ENCODE peak calls at places on chromosomes 16 and 17, in seven cellular contexts. N is activated CD4-positive, alpha-beta T cell treated with anti-CD3 and anti-CD28 coated beads, Interleukin-2, amount 10 ng/mL, durations not matched to agents 7 days and 5 days; Z is activated effector memory CD4-positive, alpha-beta T cell treated with anti-CD3 and anti-CD28 coated beads, Interleukin-2, amount 50 U/mL, for 16 hours; J is nephron progenitor cell; V is EH; T is PC-3; Q is NCI-H1105 treated with DMSO at 0.1 percent for 48 hours. G is an unnamed sample.
A peak's percentile ranks its signal among the peaks of the same experiment; 100 is the strongest.

GRCh38 chr17:66633322-66633965 is 201.5 kb upstream of the CACNG5 start:
- DNase-seq in N (peak; percentile 61), Z (no peak), J (no peak), V (peak; percentile 50), T (no peak), Q (no peak), G (no peak)

GRCh38 chr16:23826528-23827244 is 9.1 kb upstream of the PRKCB start:
- DNase-seq in N (peak; percentile 47), Z (no peak), J (no peak), V (no peak), T (no peak), Q (no peak), G (no peak)

GRCh38 chr17:76716834-76717205 is 6.1 kb upstream of the MXRA7 start:
- DNase-seq in N (no peak), Z (peak; percentile 14), J (no peak), V (peak; percentile 95), T (no peak), Q (no peak), G (peak; percentile 96)

GRCh38 chr17:27153005-27153404 is 140.9 kb upstream of the WSB1 start:
- DNase-seq in N (no peak), Z (no peak), J (no peak), V (peak; percentile 27), T (no peak), Q (no peak), G (no peak)

GRCh38 chr16:23803591-23804123 is 32.1 kb upstream of the PRKCB start:
- DNase-seq in N (peak; percentile 80), Z (peak; percentile 88), J (peak; percentile 57), V (peak; percentile 41), T (peak; percentile 44), Q (peak; percentile 16), G (peak; percentile 37)

GRCh38 chr16:81460075-81460474 is 15.5 kb downstream of the CMIP start:
- DNase-seq in N (no peak), Z (peak; percentile 49), J (no peak), V (no peak), T (no peak), Q (no peak), G (no peak)

GRCh38 chr16:19649980-19650379 is 68.0 kb downstream of the KNOP1 start:
- DNase-seq in N (no peak), Z (no peak), J (no peak), V (no peak), T (no peak), Q (no peak), G (no peak)

GRCh38 chr17:55710829-55711496 is 11.7 kb downstream of the TMEM100 start:
- DNase-seq in N (no peak), Z (no peak), J (no peak), V (no peak), T (no peak), Q (no peak), G (no peak)

GRCh38 chr17:82888583-82889495 is 49.0 kb upstream of the ZNF750 start:
- DNase-seq in N (no peak), Z (no peak), J (no peak), V (no peak), T (no peak), Q (no peak), G (peak; percentile 47)

GRCh38 chr16:66842765-66843164 is 1.4 kb upstream of the CA7 start:
- DNase-seq in N (no peak), Z (peak; percentile 31), J (no peak), V (no peak), T (no peak), Q (no peak), G (no peak)

GRCh38 chr17:80780381-80781187 is 211.1 kb upstream of the CHMP6 start:
- DNase-seq in N (peak; percentile 53), Z (peak; percentile 78), J (no peak), V (no peak), T (no peak), Q (no peak), G (peak; percentile 63)

GRCh38 chr17:21043296-21044232 is 753 bp upstream of the USP22 start:
- DNase-seq in N (peak; percentile 96), Z (peak; percentile 98), J (peak; percentile 97), V (peak; percentile 99), T (peak; percentile 99), Q (peak; percentile 99), G (peak; percentile 99)

GRCh38 chr17:82317394-82318168 is at the start of gene CD7:
- DNase-seq in N (peak; percentile 77), Z (peak; percentile 84), J (no peak), V (no peak), T (no peak), Q (no peak), G (no peak)

GRCh38 chr17:72104164-72104862 is 16.5 kb upstream of the SOX9 start:
- DNase-seq in N (no peak), Z (no peak), J (no peak), V (no peak), T (peak; percentile 28), Q (no peak), G (no peak)

GRCh38 chr17:44865231-44865660 is 17.6 kb downstream of the HIGD1B start:
- DNase-seq in N (peak; percentile 85), Z (peak; percentile 87), J (peak; percentile 74), V (peak; percentile 81), T (peak; percentile 93), Q (peak; percentile 72), G (peak; percentile 89)

GRCh38 chr17:45648642-45649041 is 135.5 kb upstream of the CRHR1 start:
- DNase-seq in N (no peak), Z (no peak), J (peak; percentile 51), V (no peak), T (no peak), Q (no peak), G (no peak)

GRCh38 chr17:77688369-77688768 is 270.1 kb upstream of the TNRC6C start:
- DNase-seq in N (no peak), Z (peak; percentile 41), J (no peak), V (no peak), T (no peak), Q (no peak), G (no peak)

GRCh38 chr17:64504769-64505319 is 1.2 kb downstream of the DDX5 start:
- DNase-seq in N (no peak), Z (no peak), J (no peak), V (peak; percentile 64), T (peak; percentile 31), Q (no peak), G (no peak)

GRCh38 chr17:82477934-82478333 is 19.4 kb downstream of the NARF start:
- DNase-seq in N (no peak), Z (no peak), J (no peak), V (no peak), T (no peak), Q (no peak), G (no peak)

GRCh38 chr16:77780378-77780837 is 8.0 kb upstream of the VAT1L start:
- DNase-seq in N (no peak), Z (no peak), J (no peak), V (peak; percentile 69), T (peak; percentile 23), Q (no peak), G (peak; percentile 17)

GRCh38 chr16:2152695-2153506 is 2.7 kb upstream of the TRAF7 start:
- DNase-seq in N (no peak), Z (no peak), J (no peak), V (peak; percentile 17), T (peak; percentile 31), Q (no peak), G (no peak)

GRCh38 chr17:38852771-38853291 is 690 bp downstream of the RPL23 start:
- DNase-seq in N (peak; percentile 16), Z (peak; percentile 75), J (no peak), V (no peak), T (no peak), Q (no peak), G (no peak)